ENCODE peak calls at places on chromosomes 1 and 21, in nine cellular contexts. One of them, this sample, is unnamed.

GRCh38 chr1:209650454-209650853 is 1.8 kb downstream of the LAMB3 start:
- DNase-seq in activated CD4-positive, CD25-positive, alpha-beta regulatory T cell: no peak
- DNase-seq in germinal center: no peak
- DNase-seq in HCEC 1CT: no peak
- DNase-seq in D341Med: no peak
- DNase-seq in H4: peak
- DNase-seq in SHP77 treated with DMSO at 0.1 percent for 48 hours: no peak
- DNase-seq in cardiac muscle cell: peak
- DNase-seq in activated T-cell treated with anti-CD3 and anti-CD28 coated beads for 1 hour: no peak
- DNase-seq in this sample: no peak

GRCh38 chr21:44521301-44521927 is 18.6 kb downstream of the KRTAP10-1 start:
- DNase-seq in activated T-cell treated with anti-CD3 and anti-CD28 coated beads for 1 hour: no peak
- DNase-seq in HCEC 1CT: no peak
- DNase-seq in D341Med: no peak
- DNase-seq in germinal center: no peak
- DNase-seq in cardiac muscle cell: no peak
- DNase-seq in activated CD4-positive, CD25-positive, alpha-beta regulatory T cell: no peak
- DNase-seq in H4: no peak
- DNase-seq in SHP77 treated with DMSO at 0.1 percent for 48 hours: no peak
- DNase-seq in this sample: peak

GRCh38 chr1:179529482-179529881 is 46.3 kb downstream of the NPHS2 start:
- DNase-seq in HCEC 1CT: no peak
- DNase-seq in cardiac muscle cell: no peak
- DNase-seq in germinal center: no peak
- DNase-seq in H4: no peak
- DNase-seq in activated CD4-positive, CD25-positive, alpha-beta regulatory T cell: no peak
- DNase-seq in D341Med: no peak
- DNase-seq in activated T-cell treated with anti-CD3 and anti-CD28 coated beads for 1 hour: no peak
- DNase-seq in SHP77 treated with DMSO at 0.1 percent for 48 hours: no peak
- DNase-seq in this sample: no peak

GRCh38 chr1:11132571-11133293 is 33.1 kb upstream of the EXOSC10 start:
- DNase-seq in activated T-cell treated with anti-CD3 and anti-CD28 coated beads for 1 hour: no peak
- DNase-seq in HCEC 1CT: no peak
- DNase-seq in cardiac muscle cell: no peak
- DNase-seq in germinal center: no peak
- DNase-seq in SHP77 treated with DMSO at 0.1 percent for 48 hours: no peak
- DNase-seq in activated CD4-positive, CD25-positive, alpha-beta regulatory T cell: no peak
- DNase-seq in H4: no peak
- DNase-seq in D341Med: peak
- DNase-seq in this sample: peak

GRCh38 chr1:200653022-200653462 is 16.7 kb downstream of the DDX59 start:
- DNase-seq in H4: no peak
- DNase-seq in activated CD4-positive, CD25-positive, alpha-beta regulatory T cell: no peak
- DNase-seq in activated T-cell treated with anti-CD3 and anti-CD28 coated beads for 1 hour: no peak
- DNase-seq in HCEC 1CT: no peak
- DNase-seq in SHP77 treated with DMSO at 0.1 percent for 48 hours: no peak
- DNase-seq in D341Med: no peak
- DNase-seq in germinal center: no peak
- DNase-seq in cardiac muscle cell: no peak
- DNase-seq in this sample: no peak

GRCh38 chr1:243898278-243898677 is 48.2 kb upstream of the AKT3 start:
- DNase-seq in HCEC 1CT: no peak
- DNase-seq in activated CD4-positive, CD25-positive, alpha-beta regulatory T cell: no peak
- DNase-seq in H4: no peak
- DNase-seq in activated T-cell treated with anti-CD3 and anti-CD28 coated beads for 1 hour: no peak
- DNase-seq in D341Med: no peak
- DNase-seq in germinal center: no peak
- DNase-seq in cardiac muscle cell: no peak
- DNase-seq in SHP77 treated with DMSO at 0.1 percent for 48 hours: no peak
- DNase-seq in this sample: no peak

GRCh38 chr1:226751214-226751613 is 12.1 kb upstream of the ITPKB start:
- DNase-seq in germinal center: no peak
- DNase-seq in H4: no peak
- DNase-seq in SHP77 treated with DMSO at 0.1 percent for 48 hours: no peak
- DNase-seq in activated T-cell treated with anti-CD3 and anti-CD28 coated beads for 1 hour: no peak
- DNase-seq in HCEC 1CT: no peak
- DNase-seq in activated CD4-positive, CD25-positive, alpha-beta regulatory T cell: no peak
- DNase-seq in cardiac muscle cell: no peak
- DNase-seq in D341Med: no peak
- DNase-seq in this sample: no peak

GRCh38 chr1:151809625-151810556 is 4.7 kb upstream of the LINGO4 start:
- DNase-seq in D341Med: no peak
- DNase-seq in SHP77 treated with DMSO at 0.1 percent for 48 hours: no peak
- DNase-seq in cardiac muscle cell: no peak
- DNase-seq in activated T-cell treated with anti-CD3 and anti-CD28 coated beads for 1 hour: no peak
- DNase-seq in HCEC 1CT: no peak
- DNase-seq in germinal center: no peak
- DNase-seq in H4: no peak
- DNase-seq in activated CD4-positive, CD25-positive, alpha-beta regulatory T cell: no peak
- DNase-seq in this sample: no peak

GRCh38 chr1:145878724-145879123 is 6.9 kb downstream of the ANKRD35 start:
- DNase-seq in activated T-cell treated with anti-CD3 and anti-CD28 coated beads for 1 hour: no peak
- DNase-seq in germinal center: no peak
- DNase-seq in D341Med: no peak
- DNase-seq in H4: no peak
- DNase-seq in cardiac muscle cell: no peak
- DNase-seq in activated CD4-positive, CD25-positive, alpha-beta regulatory T cell: no peak
- DNase-seq in HCEC 1CT: peak
- DNase-seq in SHP77 treated with DMSO at 0.1 percent for 48 hours: no peak
- DNase-seq in this sample: no peak

GRCh38 chr1:227712648-227713047 is 22.5 kb downstream of the JMJD4 start:
- DNase-seq in activated T-cell treated with anti-CD3 and anti-CD28 coated beads for 1 hour: no peak
- DNase-seq in H4: no peak
- DNase-seq in D341Med: no peak
- DNase-seq in activated CD4-positive, CD25-positive, alpha-beta regulatory T cell: no peak
- DNase-seq in cardiac muscle cell: no peak
- DNase-seq in germinal center: no peak
- DNase-seq in HCEC 1CT: no peak
- DNase-seq in SHP77 treated with DMSO at 0.1 percent for 48 hours: no peak
- DNase-seq in this sample: no peak

GRCh38 chr1:175245324-175245723 is 52.7 kb upstream of the KIAA0040 start:
- DNase-seq in activated T-cell treated with anti-CD3 and anti-CD28 coated beads for 1 hour: no peak
- DNase-seq in SHP77 treated with DMSO at 0.1 percent for 48 hours: no peak
- DNase-seq in germinal center: no peak
- DNase-seq in cardiac muscle cell: no peak
- DNase-seq in H4: no peak
- DNase-seq in HCEC 1CT: no peak
- DNase-seq in activated CD4-positive, CD25-positive, alpha-beta regulatory T cell: no peak
- DNase-seq in D341Med: no peak
- DNase-seq in this sample: no peak

GRCh38 chr1:33637846-33638440 is 165.5 kb downstream of the ZSCAN20 start:
- DNase-seq in germinal center: no peak
- DNase-seq in cardiac muscle cell: no peak
- DNase-seq in activated T-cell treated with anti-CD3 and anti-CD28 coated beads for 1 hour: no peak
- DNase-seq in SHP77 treated with DMSO at 0.1 percent for 48 hours: no peak
- DNase-seq in D341Med: no peak
- DNase-seq in H4: no peak
- DNase-seq in HCEC 1CT: no peak
- DNase-seq in activated CD4-positive, CD25-positive, alpha-beta regulatory T cell: no peak
- DNase-seq in this sample: no peak

GRCh38 chr1:89286549-89287181 is 14.0 kb upstream of the GBP5 start:
- DNase-seq in activated T-cell treated with anti-CD3 and anti-CD28 coated beads for 1 hour: no peak
- DNase-seq in H4: no peak
- DNase-seq in SHP77 treated with DMSO at 0.1 percent for 48 hours: no peak
- DNase-seq in D341Med: no peak
- DNase-seq in germinal center: no peak
- DNase-seq in cardiac muscle cell: no peak
- DNase-seq in activated CD4-positive, CD25-positive, alpha-beta regulatory T cell: no peak
- DNase-seq in HCEC 1CT: no peak
- DNase-seq in this sample: no peak

GRCh38 chr1:204826970-204827369 is 43.7 kb upstream of the NFASC start:
- DNase-seq in germinal center: peak
- DNase-seq in HCEC 1CT: peak
- DNase-seq in SHP77 treated with DMSO at 0.1 percent for 48 hours: no peak
- DNase-seq in D341Med: peak
- DNase-seq in activated T-cell treated with anti-CD3 and anti-CD28 coated beads for 1 hour: no peak
- DNase-seq in cardiac muscle cell: peak
- DNase-seq in activated CD4-positive, CD25-positive, alpha-beta regulatory T cell: no peak
- DNase-seq in H4: peak
- DNase-seq in this sample: no peak

GRCh38 chr1:205440476-205441317 is 15.1 kb downstream of the BLACAT1 start:
- DNase-seq in activated CD4-positive, CD25-positive, alpha-beta regulatory T cell: peak
- DNase-seq in SHP77 treated with DMSO at 0.1 percent for 48 hours: peak
- DNase-seq in germinal center: peak
- DNase-seq in HCEC 1CT: no peak
- DNase-seq in cardiac muscle cell: peak
- DNase-seq in D341Med: no peak
- DNase-seq in H4: peak
- DNase-seq in activated T-cell treated with anti-CD3 and anti-CD28 coated beads for 1 hour: peak
- DNase-seq in this sample: no peak

GRCh38 chr1:156874572-156874971 is 13.9 kb downstream of the NTRK1 start:
- DNase-seq in D341Med: no peak
- DNase-seq in SHP77 treated with DMSO at 0.1 percent for 48 hours: no peak
- DNase-seq in activated CD4-positive, CD25-positive, alpha-beta regulatory T cell: no peak
- DNase-seq in germinal center: no peak
- DNase-seq in activated T-cell treated with anti-CD3 and anti-CD28 coated beads for 1 hour: no peak
- DNase-seq in H4: no peak
- DNase-seq in HCEC 1CT: no peak
- DNase-seq in cardiac muscle cell: no peak
- DNase-seq in this sample: no peak

GRCh38 chr1:206469411-206469932 is 804 bp upstream of the IKBKE start:
- DNase-seq in activated CD4-positive, CD25-positive, alpha-beta regulatory T cell: no peak
- DNase-seq in D341Med: no peak
- DNase-seq in H4: no peak
- DNase-seq in HCEC 1CT: no peak
- DNase-seq in activated T-cell treated with anti-CD3 and anti-CD28 coated beads for 1 hour: no peak
- DNase-seq in SHP77 treated with DMSO at 0.1 percent for 48 hours: no peak
- DNase-seq in cardiac muscle cell: no peak
- DNase-seq in germinal center: peak
- DNase-seq in this sample: no peak

GRCh38 chr1:117146570-117147340 is 25.2 kb upstream of the TRIM45 start:
- DNase-seq in HCEC 1CT: peak
- DNase-seq in SHP77 treated with DMSO at 0.1 percent for 48 hours: no peak
- DNase-seq in activated T-cell treated with anti-CD3 and anti-CD28 coated beads for 1 hour: no peak
- DNase-seq in germinal center: no peak
- DNase-seq in cardiac muscle cell: peak
- DNase-seq in activated CD4-positive, CD25-positive, alpha-beta regulatory T cell: no peak
- DNase-seq in D341Med: no peak
- DNase-seq in H4: peak
- DNase-seq in this sample: no peak

GRCh38 chr1:41742219-41742618 is 176.5 kb downstream of the HIVEP3 start:
- DNase-seq in activated T-cell treated with anti-CD3 and anti-CD28 coated beads for 1 hour: no peak
- DNase-seq in activated CD4-positive, CD25-positive, alpha-beta regulatory T cell: no peak
- DNase-seq in HCEC 1CT: peak
- DNase-seq in germinal center: no peak
- DNase-seq in SHP77 treated with DMSO at 0.1 percent for 48 hours: no peak
- DNase-seq in D341Med: no peak
- DNase-seq in cardiac muscle cell: peak
- DNase-seq in H4: no peak
- DNase-seq in this sample: no peak

GRCh38 chr1:208951908-208952307 is 631.6 kb upstream of the CAMK1G start:
- DNase-seq in HCEC 1CT: no peak
- DNase-seq in germinal center: no peak
- DNase-seq in activated CD4-positive, CD25-positive, alpha-beta regulatory T cell: no peak
- DNase-seq in SHP77 treated with DMSO at 0.1 percent for 48 hours: peak
- DNase-seq in H4: no peak
- DNase-seq in activated T-cell treated with anti-CD3 and anti-CD28 coated beads for 1 hour: no peak
- DNase-seq in D341Med: no peak
- DNase-seq in cardiac muscle cell: no peak
- DNase-seq in this sample: peak

GRCh38 chr1:200771625-200772555 is 33.2 kb downstream of the CAMSAP2 start:
- DNase-seq in activated T-cell treated with anti-CD3 and anti-CD28 coated beads for 1 hour: no peak
- DNase-seq in activated CD4-positive, CD25-positive, alpha-beta regulatory T cell: no peak
- DNase-seq in HCEC 1CT: no peak
- DNase-seq in H4: no peak
- DNase-seq in germinal center: no peak
- DNase-seq in SHP77 treated with DMSO at 0.1 percent for 48 hours: no peak
- DNase-seq in cardiac muscle cell: no peak
- DNase-seq in D341Med: no peak
- DNase-seq in this sample: no peak

GRCh38 chr1:5394111-5394510 is 598.1 kb downstream of the NPHP4 start:
- DNase-seq in cardiac muscle cell: no peak
- DNase-seq in D341Med: no peak
- DNase-seq in activated CD4-positive, CD25-positive, alpha-beta regulatory T cell: no peak
- DNase-seq in activated T-cell treated with anti-CD3 and anti-CD28 coated beads for 1 hour: no peak
- DNase-seq in SHP77 treated with DMSO at 0.1 percent for 48 hours: no peak
- DNase-seq in HCEC 1CT: no peak
- DNase-seq in germinal center: no peak
- DNase-seq in H4: no peak
- DNase-seq in this sample: no peak

GRCh38 chr1:59076612-59077011 is 220.3 kb upstream of the FGGY start:
- DNase-seq in H4: no peak
- DNase-seq in HCEC 1CT: peak
- DNase-seq in activated T-cell treated with anti-CD3 and anti-CD28 coated beads for 1 hour: no peak
- DNase-seq in SHP77 treated with DMSO at 0.1 percent for 48 hours: peak
- DNase-seq in germinal center: no peak
- DNase-seq in cardiac muscle cell: peak
- DNase-seq in activated CD4-positive, CD25-positive, alpha-beta regulatory T cell: no peak
- DNase-seq in D341Med: no peak
- DNase-seq in this sample: peak

GRCh38 chr1:18352640-18353245 is 128.0 kb upstream of the KLHDC7A start:
- DNase-seq in germinal center: no peak
- DNase-seq in D341Med: no peak
- DNase-seq in H4: no peak
- DNase-seq in cardiac muscle cell: no peak
- DNase-seq in activated T-cell treated with anti-CD3 and anti-CD28 coated beads for 1 hour: no peak
- DNase-seq in SHP77 treated with DMSO at 0.1 percent for 48 hours: no peak
- DNase-seq in activated CD4-positive, CD25-positive, alpha-beta regulatory T cell: no peak
- DNase-seq in HCEC 1CT: no peak
- DNase-seq in this sample: no peak

This sample was measured in SK-N-SH.